ENCODE peak calls at places on chromosome 9, in six cellular contexts. F is hippocampal formation, N is DMS153, V is EL, Z is AG04450, W is RPMI8226. R is an unnamed sample.

GRCh38 chr9:22452415-22453010 is 5.9 kb downstream of the DMRTA1 start:
- DNase-seq in F (no peak), N (no peak), V (peak; percentile 43), Z (no peak), W (peak; percentile 31), R (peak; percentile 63)

GRCh38 chr9:124102363-124102762 is 90.8 kb downstream of the LHX2 start:
- DNase-seq in F (no peak), N (no peak), V (no peak), Z (no peak), W (no peak), R (no peak)

GRCh38 chr9:136762915-136763648 is 1.2 kb downstream of the LCN15 start:
- DNase-seq in F (no peak), N (peak; percentile 40), V (peak; percentile 34), Z (no peak), W (peak; percentile 83), R (peak; percentile 53)

GRCh38 chr9:38681747-38682227 is 38.1 kb downstream of the FAM240B start:
- DNase-seq in F (no peak), N (no peak), V (peak; percentile 78), Z (no peak), W (no peak), R (peak; percentile 60)

GRCh38 chr9:16680965-16681658 is 189.4 kb downstream of the BNC2 start:
- DNase-seq in F (no peak), N (no peak), V (peak; percentile 22), Z (no peak), W (no peak), R (peak; percentile 22)

GRCh38 chr9:77772641-77773040 is 124.5 kb upstream of the GNA14 start:
- DNase-seq in F (no peak), N (no peak), V (no peak), Z (no peak), W (no peak), R (no peak)

GRCh38 chr9:77453857-77454647 is 194.1 kb downstream of the GNA14 start:
- DNase-seq in F (no peak), N (no peak), V (no peak), Z (no peak), W (peak; percentile 13), R (no peak)

GRCh38 chr9:137694962-137695875 is 76.4 kb downstream of the EHMT1 start:
- DNase-seq in F (peak; percentile 73), N (no peak), V (peak; percentile 30), Z (no peak), W (no peak), R (peak; percentile 46)

GRCh38 chr9:13131396-13131795 is 148.1 kb downstream of the MPDZ start:
- DNase-seq in F (no peak), N (no peak), V (no peak), Z (no peak), W (no peak), R (no peak)

GRCh38 chr9:3528466-3528865 is 2.7 kb upstream of the RFX3 start:
- DNase-seq in F (no peak), N (no peak), V (no peak), Z (no peak), W (peak; percentile 30), R (no peak)

GRCh38 chr9:69331444-69331843 is 6.4 kb downstream of the ENTREP1 start:
- DNase-seq in F (no peak), N (no peak), V (no peak), Z (no peak), W (no peak), R (no peak)

GRCh38 chr9:124855944-124856773 is 2.9 kb downstream of the WDR38 start:
- DNase-seq in F (no peak), N (no peak), V (peak; percentile 58), Z (no peak), W (peak; percentile 66), R (peak; percentile 76)

GRCh38 chr9:127561491-127562270 is 50.4 kb upstream of the STXBP1 start:
- DNase-seq in F (no peak), N (no peak), V (peak; percentile 100), Z (peak; percentile 95), W (no peak), R (peak; percentile 100)

GRCh38 chr9:15299374-15299939 is 7.6 kb downstream of the TTC39B start:
- DNase-seq in F (no peak), N (no peak), V (no peak), Z (no peak), W (no peak), R (no peak)

GRCh38 chr9:83451308-83451707 is 86.9 kb downstream of the FRMD3 start:
- DNase-seq in F (no peak), N (peak; percentile 89), V (no peak), Z (no peak), W (no peak), R (peak; percentile 41)

GRCh38 chr9:94980947-94981632 is 254.6 kb downstream of the AOPEP start:
- DNase-seq in F (no peak), N (no peak), V (no peak), Z (no peak), W (no peak), R (no peak)